ENCODE peak calls at places on chromosomes 1 and 21, in seven cellular contexts. J is prostate gland; F is WERI-Rb-1; W is CD8-positive, alpha-beta memory T cell; P is ovary; R is CD8-positive, alpha-beta T cell; Z is spleen. G is an unnamed sample.
A peak's percentile ranks its signal among the peaks of the same experiment; 100 is the strongest.

GRCh38 chr1:175629318-175629694 is 114.1 kb downstream of the TNR start:
- DNase-seq in F (peak; percentile 32), J (no peak), Z (no peak), P (no peak), R (no peak), W (no peak), G (no peak)

GRCh38 chr1:35850716-35851115 is 32.3 kb upstream of the AGO1 start:
- DNase-seq in J (no peak), P (no peak), R (no peak), W (no peak), Z (no peak), F (no peak), G (no peak)

GRCh38 chr1:19648689-19649088 is 4.6 kb downstream of the NBL1 start:
- DNase-seq in J (peak; percentile 86), F (peak; percentile 70), R (no peak), P (peak; percentile 67), W (no peak), Z (no peak), G (no peak)

GRCh38 chr1:189323090-189323489 is 1154.6 kb downstream of the BRINP3 start:
- DNase-seq in Z (no peak), W (no peak), J (no peak), R (no peak), F (no peak), P (no peak), G (no peak)

GRCh38 chr1:10374442-10374860 is 24.4 kb upstream of the PGD start:
- DNase-seq in P (no peak), R (no peak), Z (no peak), W (no peak), F (no peak), J (no peak), G (no peak)

GRCh38 chr1:236702995-236703394 is 16.7 kb downstream of the ACTN2 start:
- DNase-seq in J (no peak), Z (no peak), P (no peak), R (no peak), W (no peak), F (no peak), G (no peak)

GRCh38 chr1:228987736-228988506 is 252.6 kb downstream of the RHOU start:
- DNase-seq in J (no peak), W (no peak), R (no peak), F (no peak), Z (no peak), P (peak; percentile 9), G (no peak)

GRCh38 chr1:80056179-80056578 is 1049.6 kb upstream of the ADGRL4 start:
- DNase-seq in R (no peak), Z (no peak), P (no peak), F (no peak), J (no peak), W (no peak), G (no peak)

GRCh38 chr21:31731802-31732537 is at the start of gene SCAF4:
- DNase-seq in Z (peak; percentile 98), W (peak; percentile 78), J (peak; percentile 88), R (peak; percentile 73), P (peak; percentile 89), F (peak; percentile 96), G (peak; percentile 72)

GRCh38 chr1:96513136-96513535 is 208.4 kb upstream of the PTBP2 start:
- DNase-seq in W (no peak), P (no peak), J (no peak), F (no peak), Z (no peak), R (no peak), G (no peak)

GRCh38 chr1:234726359-234726836 is 116.4 kb upstream of the IRF2BP2 start:
- DNase-seq in F (peak; percentile 45), Z (no peak), R (no peak), P (peak; percentile 43), J (peak; percentile 68), W (no peak), G (no peak)

GRCh38 chr21:46459356-46460112 is 843 bp downstream of the DIP2A start:
- DNase-seq in J (peak; percentile 31), F (peak; percentile 25), R (no peak), Z (peak; percentile 83), W (peak; percentile 2), P (peak; percentile 52), G (no peak)

GRCh38 chr1:205348559-205349477 is 7.9 kb downstream of the KLHDC8A start:
- DNase-seq in W (no peak), R (no peak), Z (peak; percentile 47), J (no peak), P (no peak), F (peak; percentile 93), G (no peak)

GRCh38 chr1:6599141-6599975 is 3.3 kb downstream of the KLHL21 start:
- DNase-seq in R (peak; percentile 59), J (no peak), Z (peak; percentile 87), F (no peak), W (peak; percentile 30), P (no peak), G (peak; percentile 39)

DNA sequence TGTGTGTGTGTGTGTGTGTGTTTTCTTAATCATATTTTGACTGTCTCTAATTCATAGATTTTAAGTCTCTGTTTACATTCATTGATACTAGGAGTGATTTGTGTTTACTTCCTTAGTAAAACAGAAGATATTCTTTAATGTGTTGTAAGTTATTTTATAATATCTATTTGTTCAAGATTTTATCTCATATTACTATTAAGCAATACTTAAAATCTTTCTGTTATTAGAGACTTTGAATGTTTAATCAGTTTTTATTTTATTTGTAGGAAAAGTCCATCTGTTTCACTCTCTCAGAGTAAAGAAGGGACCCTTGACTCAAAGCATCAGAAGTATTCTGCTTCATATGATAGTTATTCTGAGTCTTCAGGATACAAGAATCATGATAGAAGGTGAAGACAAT is 89.2 kb downstream of the CEP350 start:
- DNase-seq in J (no peak), W (no peak), P (no peak), F (no peak), R (no peak), Z (no peak), G (no peak)
- H3K27ac ChIP-seq in J (no peak overlapping the region), W (no peak overlapping the region), P (no peak overlapping the region), F (no peak overlapping the region), R (no peak overlapping the region), Z (no peak overlapping the region), G (no peak overlapping the region)

GRCh38 chr21:33824156-33824941 is 91.3 kb downstream of the ATP5PO start:
- DNase-seq in Z (no peak), R (no peak), P (no peak), J (no peak), F (no peak), W (no peak), G (no peak)
- H3K27ac ChIP-seq in Z (no peak overlapping the region), R (no peak overlapping the region), P (no peak overlapping the region), J (no peak overlapping the region), F (no peak overlapping the region), W (no peak overlapping the region), G (no peak overlapping the region)

DNA sequence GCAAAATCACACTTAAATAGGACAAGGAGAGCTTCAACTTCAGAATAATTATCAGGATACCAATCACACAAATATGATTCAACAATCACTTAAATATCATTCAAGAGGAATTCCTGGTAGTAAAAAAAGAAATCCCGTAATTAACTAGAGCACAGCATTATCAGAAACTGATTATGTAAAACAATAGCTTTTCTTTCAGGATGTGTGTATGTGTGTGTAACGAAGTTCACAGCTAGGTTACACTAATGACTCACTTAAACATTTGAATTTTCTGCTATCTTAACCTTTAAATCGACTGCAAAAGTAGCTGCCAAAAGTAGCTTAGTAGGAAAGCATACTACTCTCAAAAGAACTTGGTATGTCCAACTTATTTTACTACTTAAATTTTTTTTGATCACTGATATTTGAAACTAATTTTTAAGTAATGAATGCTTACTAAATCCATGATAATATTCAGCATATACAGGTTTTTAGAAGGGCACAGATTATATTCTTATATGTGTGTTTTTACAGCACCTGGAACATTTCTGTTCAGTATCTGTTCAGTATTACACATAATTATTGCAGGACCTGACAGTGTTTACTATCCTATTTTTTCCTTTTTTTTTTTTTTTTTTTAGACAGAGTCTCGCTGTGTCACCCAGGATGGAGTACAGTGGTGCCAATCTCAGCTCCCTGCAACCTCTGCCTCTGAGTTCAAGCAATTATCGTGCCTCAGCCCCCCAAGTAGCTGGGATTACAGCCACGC is 4.2 kb downstream of the RERE start:
- DNase-seq in P (no peak), R (no peak), Z (no peak), F (no peak), W (no peak), J (no peak), G (no peak)
- H3K27ac ChIP-seq in P (no peak overlapping the region), R (no peak overlapping the region), Z (peak overlapping the region; percentile 20), F (no peak overlapping the region), W (no peak overlapping the region), J (no peak overlapping the region), G (no peak overlapping the region)

GRCh38 chr1:8203056-8203455 is 114.9 kb upstream of the SLC45A1 start:
- DNase-seq in J (no peak), Z (peak; percentile 39), P (peak; percentile 45), F (no peak), R (no peak), W (no peak), G (no peak)
- H3K27ac ChIP-seq in J (peak overlapping the region; percentile 85), Z (peak overlapping the region; percentile 63), P (peak overlapping the region; percentile 98), F (no peak overlapping the region), R (no peak overlapping the region), W (no peak overlapping the region), G (no peak overlapping the region)

GRCh38 chr1:12602633-12603024 is 15.4 kb downstream of the DHRS3 start:
- DNase-seq in P (no peak), W (no peak), Z (no peak), R (no peak), J (no peak), F (no peak), G (no peak)

GRCh38 chr1:12603224-12603623 is 14.8 kb downstream of the DHRS3 start:
- DNase-seq in Z (no peak), J (no peak), R (no peak), W (no peak), F (no peak), P (no peak), G (no peak)

GRCh38 chr1:12601690-12602632 is 16.0 kb downstream of the DHRS3 start:
- DNase-seq in J (no peak), W (no peak), Z (no peak), R (no peak), P (no peak), F (no peak), G (no peak)

GRCh38 chr1:12604114-12604874 is 13.7 kb downstream of the DHRS3 start:
- DNase-seq in W (peak; percentile 50), P (peak; percentile 72), Z (no peak), J (no peak), F (peak; percentile 79), R (peak; percentile 59), G (peak; percentile 49)

DNA sequence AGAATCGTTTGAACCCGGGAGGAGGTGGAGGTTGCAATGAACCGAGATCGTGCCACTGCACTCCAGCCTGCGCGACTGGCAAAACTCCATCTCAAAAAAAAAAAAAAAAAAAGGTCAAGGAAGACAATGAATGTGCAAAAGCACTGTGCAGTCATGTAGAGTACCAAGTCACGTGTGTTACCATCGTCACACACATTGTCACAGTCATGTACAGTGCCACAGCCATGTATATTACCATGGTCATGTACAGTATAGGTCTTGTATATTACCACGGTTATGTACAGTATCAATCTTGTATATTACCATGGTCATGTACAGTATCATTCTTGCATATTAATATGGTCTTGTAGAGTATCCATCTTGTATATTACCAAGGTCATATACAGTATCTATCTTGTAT is 13.0 kb downstream of the DHRS3 start:
- DNase-seq in P (no peak), W (no peak), R (no peak), J (no peak), F (no peak), Z (no peak), G (no peak)
- H3K27ac ChIP-seq in P (no peak overlapping the region), W (no peak overlapping the region), R (no peak overlapping the region), J (peak overlapping the region; percentile 0), F (no peak overlapping the region), Z (no peak overlapping the region), G (no peak overlapping the region)

G was measured in CD4-positive, alpha-beta T cell.